ENCODE peak calls at places on chromosomes 16 and 17, in four cellular contexts. J is stimulated activated CD8-positive, alpha-beta memory T cell treated with anti-CD3 and anti-CD28 coated beads, Interleukin-15, amount 100 ng/mL, for 24 hours; L is endothelial cell; E is neural progenitor cell. K is an unnamed sample.

GRCh38 chr17:32275060-32276042 is 9.7 kb downstream of the RHBDL3 start:
- DNase-seq in E (no peak), L (no peak), J (no peak), K (peak; percentile 62)

GRCh38 chr16:67659675-67660563 is at the start of gene ACD:
- DNase-seq in E (peak; percentile 95), L (peak; percentile 90), J (peak; percentile 88), K (peak; percentile 88)

GRCh38 chr17:58498177-58498828 is 10.1 kb upstream of the HSF5 start:
- DNase-seq in L (no peak), E (no peak), J (no peak), K (no peak)

GRCh38 chr17:18181358-18181757 is 2.3 kb upstream of the ALKBH5 start:
- DNase-seq in E (no peak), J (no peak), L (no peak), K (no peak)

GRCh38 chr17:18141210-18141803 is 32.8 kb downstream of the MYO15A start:
- DNase-seq in J (no peak), L (peak; percentile 41), E (peak; percentile 70), K (no peak)

GRCh38 chr17:34980681-34981537 is 597 bp downstream of the LIG3 start:
- DNase-seq in J (peak; percentile 40), E (peak; percentile 82), L (peak; percentile 67), K (peak; percentile 75)

GRCh38 chr16:11075163-11075562 is 130.8 kb downstream of the CLEC16A start:
- DNase-seq in E (no peak), J (no peak), L (no peak), K (no peak)

GRCh38 chr16:53055603-53056527 is 1.1 kb downstream of the CHD9 start:
- DNase-seq in E (peak; percentile 47), J (no peak), L (peak; percentile 37), K (no peak)

GRCh38 chr17:80881321-80881720 is 110.3 kb upstream of the CHMP6 start:
- DNase-seq in J (no peak), E (no peak), L (no peak), K (no peak)

GRCh38 chr17:15388356-15389046 is 47.1 kb upstream of the TEKT3 start:
- DNase-seq in E (no peak), L (no peak), J (no peak), K (no peak)

GRCh38 chr17:58321571-58322525 is 6.7 kb downstream of the TSPOAP1 start:
- DNase-seq in J (no peak), E (no peak), L (no peak), K (no peak)

GRCh38 chr17:77501751-77502625 is 361.2 kb downstream of the SEC14L1 start:
- DNase-seq in E (no peak), L (no peak), J (no peak), K (peak; percentile 6)

GRCh38 chr16:88957887-88958577 is 19.0 kb downstream of the CBFA2T3 start:
- DNase-seq in J (no peak), E (no peak), L (no peak), K (no peak)

GRCh38 chr17:14095630-14096029 is 26.3 kb downstream of the COX10 start:
- DNase-seq in J (no peak), E (no peak), L (no peak), K (no peak)

GRCh38 chr16:14240216-14240843 is 169.2 kb downstream of the MRTFB start:
- DNase-seq in J (no peak), E (no peak), L (no peak), K (no peak)

GRCh38 chr17:57554826-57555635 is 190.1 kb downstream of the CCDC182 start:
- DNase-seq in E (no peak), L (no peak), J (no peak), K (no peak)

GRCh38 chr17:83185023-83186002 is 105.9 kb downstream of the METRNL start:
- DNase-seq in J (no peak), E (no peak), L (no peak), K (peak; percentile 5)

GRCh38 chr16:24524855-24525652 is 14.3 kb upstream of the RBBP6 start:
- DNase-seq in J (no peak), L (no peak), E (no peak), K (no peak)

GRCh38 chr17:34665150-34665802 is 85.9 kb downstream of the TMEM132E start:
- DNase-seq in J (no peak), L (no peak), E (no peak), K (no peak)

GRCh38 chr17:1906622-1907021 is 76.8 kb downstream of the RPA1 start:
- DNase-seq in J (no peak), L (no peak), E (peak; percentile 90), K (peak; percentile 49)

GRCh38 chr17:55690105-55690508 is 32.6 kb downstream of the TMEM100 start:
- DNase-seq in J (no peak), L (no peak), E (no peak), K (no peak)

GRCh38 chr16:88197481-88198456 is 185.0 kb upstream of the ZNF469 start:
- DNase-seq in L (no peak), J (no peak), E (no peak), K (no peak)

GRCh38 chr16:84214451-84215066 is 23.6 kb downstream of the ADAD2 start:
- DNase-seq in L (no peak), J (no peak), E (no peak), K (no peak)

GRCh38 chr16:19228057-19228456 is 57.5 kb upstream of the CLEC19A start:
- DNase-seq in J (no peak), L (no peak), E (no peak), K (no peak)

GRCh38 chr17:40345161-40346034 is 19.1 kb downstream of the GJD3 start:
- DNase-seq in J (no peak), L (peak; percentile 72), E (peak; percentile 90), K (peak; percentile 89)

GRCh38 chr16:54040975-54041374 is 245.6 kb downstream of the IRX3 start:
- DNase-seq in J (no peak), E (no peak), L (no peak), K (no peak)

GRCh38 chr17:60463157-60463820 is 41.0 kb downstream of the CHCT1 start:
- DNase-seq in E (no peak), L (no peak), J (no peak), K (no peak)

GRCh38 chr17:8740486-8740885 is 4.2 kb downstream of the CCDC42 start:
- DNase-seq in J (no peak), L (no peak), E (peak; percentile 36), K (peak; percentile 53)

GRCh38 chr16:67268136-67268579 is 11.2 kb upstream of the PLEKHG4 start:
- DNase-seq in L (no peak), J (no peak), E (no peak), K (no peak)

GRCh38 chr16:85551319-85551978 is 61.7 kb upstream of the GSE1 start:
- DNase-seq in E (no peak), L (no peak), J (no peak), K (no peak)

GRCh38 chr16:80931985-80932720 is 74.5 kb downstream of the CMC2 start:
- DNase-seq in L (peak; percentile 60), E (peak; percentile 72), J (no peak), K (peak; percentile 48)

GRCh38 chr17:17147821-17148220 is 58.3 kb downstream of the PLD6 start:
- DNase-seq in J (no peak), L (no peak), E (no peak), K (no peak)

GRCh38 chr16:67546761-67547422 is 15.4 kb upstream of the CTCF start:
- DNase-seq in L (peak; percentile 84), E (peak; percentile 86), J (no peak), K (peak; percentile 78)

GRCh38 chr17:40479754-40480480 is 21.5 kb downstream of the TNS4 start:
- DNase-seq in E (no peak), L (no peak), J (no peak), K (no peak)

GRCh38 chr17:33163827-33164555 is 129.1 kb downstream of the ASIC2 start:
- DNase-seq in L (no peak), E (no peak), J (no peak), K (no peak)

K was measured in WERI-Rb-1.